ENCODE peak calls at places on chromosomes 2 and 18, in five cellular contexts. P, D, Y, B and E are unnamed samples.

GRCh38 chr2:69549421-69549820 is 94.1 kb downstream of the AAK1 start:
- DNase-seq in P (no peak), D (no peak), Y (no peak), B (no peak), E (no peak)

GRCh38 chr2:230762317-230762896 is 49.8 kb downstream of the CAB39 start:
- DNase-seq in P (no peak), D (no peak), Y (no peak), B (peak; percentile 53), E (no peak)

GRCh38 chr2:27185331-27186026 is 26.4 kb upstream of the ATRAID start:
- DNase-seq in P (no peak), D (peak; percentile 61), Y (no peak), B (no peak), E (peak; percentile 84)

GRCh38 chr2:127584047-127584446 is 48.6 kb downstream of the MYO7B start:
- DNase-seq in P (no peak), D (no peak), Y (no peak), B (no peak), E (peak; percentile 14)

GRCh38 chr18:26546875-26547301 is 1.5 kb downstream of the KCTD1 start:
- DNase-seq in P (no peak), D (no peak), Y (no peak), B (no peak), E (no peak)

GRCh38 chr18:26307161-26307773 is 81.0 kb downstream of the TAF4B start:
- DNase-seq in P (no peak), D (no peak), Y (no peak), B (peak; percentile 68), E (no peak)

GRCh38 chr2:171281116-171281515 is 120.4 kb upstream of the TLK1 start:
- DNase-seq in P (no peak), D (no peak), Y (no peak), B (no peak), E (no peak)

GRCh38 chr2:55097462-55098410 is 47.5 kb upstream of the RTN4 start:
- DNase-seq in P (no peak), D (peak; percentile 40), Y (no peak), B (peak; percentile 39), E (no peak)

GRCh38 chr2:8255448-8255800 is 426.4 kb upstream of the ID2 start:
- DNase-seq in P (no peak), D (no peak), Y (no peak), B (no peak), E (no peak)

GRCh38 chr2:240687741-240688562 is 3.7 kb upstream of the AQP12A start:
- DNase-seq in P (no peak), D (no peak), Y (no peak), B (no peak), E (no peak)

GRCh38 chr2:223941579-223942277 is 3.4 kb downstream of the WDFY1 start:
- DNase-seq in P (no peak), D (no peak), Y (no peak), B (peak; percentile 26), E (no peak)

GRCh38 chr18:78788161-78788560 is 191.5 kb upstream of the SALL3 start:
- DNase-seq in P (no peak), D (no peak), Y (no peak), B (no peak), E (peak; percentile 62)

GRCh38 chr2:174748948-174749347 is 15.3 kb downstream of the CHRNA1 start:
- DNase-seq in P (peak; percentile 59), D (peak; percentile 37), Y (no peak), B (peak; percentile 54), E (peak; percentile 49)

GRCh38 chr2:29576231-29576630 is 345.2 kb downstream of the ALK start:
- DNase-seq in P (no peak), D (no peak), Y (no peak), B (no peak), E (no peak)

GRCh38 chr2:229714736-229715541 is 584 bp upstream of the DNER start:
- DNase-seq in P (no peak), D (peak; percentile 53), Y (no peak), B (peak; percentile 56), E (no peak)

GRCh38 chr18:51278045-51278649 is 80.7 kb upstream of the MEX3C start:
- DNase-seq in P (no peak), D (no peak), Y (no peak), B (peak; percentile 57), E (no peak)

GRCh38 chr18:31649894-31650719 is 34.3 kb downstream of the B4GALT6 start:
- DNase-seq in P (no peak), D (no peak), Y (no peak), B (no peak), E (no peak)

GRCh38 chr2:28227498-28227897 is 165.2 kb upstream of the FOSL2 start:
- DNase-seq in P (no peak), D (no peak), Y (no peak), B (no peak), E (no peak)

GRCh38 chr18:32896781-32897547 is 124.1 kb upstream of the KLHL14 start:
- DNase-seq in P (no peak), D (no peak), Y (peak; percentile 45), B (no peak), E (no peak)

GRCh38 chr2:70516596-70516995 is 37.0 kb downstream of the TGFA start:
- DNase-seq in P (no peak), D (no peak), Y (no peak), B (peak; percentile 17), E (no peak)

GRCh38 chr2:70145851-70146739 is 44.7 kb downstream of the C2orf42 start:
- DNase-seq in P (no peak), D (no peak), Y (no peak), B (no peak), E (no peak)

GRCh38 chr2:128373346-128374000 is 54.8 kb upstream of the HS6ST1 start:
- DNase-seq in P (no peak), D (no peak), Y (no peak), B (no peak), E (peak; percentile 18)

GRCh38 chr2:48249093-48249492 is 280.9 kb upstream of the STON1 start:
- DNase-seq in P (no peak), D (no peak), Y (no peak), B (no peak), E (no peak)

DNA sequence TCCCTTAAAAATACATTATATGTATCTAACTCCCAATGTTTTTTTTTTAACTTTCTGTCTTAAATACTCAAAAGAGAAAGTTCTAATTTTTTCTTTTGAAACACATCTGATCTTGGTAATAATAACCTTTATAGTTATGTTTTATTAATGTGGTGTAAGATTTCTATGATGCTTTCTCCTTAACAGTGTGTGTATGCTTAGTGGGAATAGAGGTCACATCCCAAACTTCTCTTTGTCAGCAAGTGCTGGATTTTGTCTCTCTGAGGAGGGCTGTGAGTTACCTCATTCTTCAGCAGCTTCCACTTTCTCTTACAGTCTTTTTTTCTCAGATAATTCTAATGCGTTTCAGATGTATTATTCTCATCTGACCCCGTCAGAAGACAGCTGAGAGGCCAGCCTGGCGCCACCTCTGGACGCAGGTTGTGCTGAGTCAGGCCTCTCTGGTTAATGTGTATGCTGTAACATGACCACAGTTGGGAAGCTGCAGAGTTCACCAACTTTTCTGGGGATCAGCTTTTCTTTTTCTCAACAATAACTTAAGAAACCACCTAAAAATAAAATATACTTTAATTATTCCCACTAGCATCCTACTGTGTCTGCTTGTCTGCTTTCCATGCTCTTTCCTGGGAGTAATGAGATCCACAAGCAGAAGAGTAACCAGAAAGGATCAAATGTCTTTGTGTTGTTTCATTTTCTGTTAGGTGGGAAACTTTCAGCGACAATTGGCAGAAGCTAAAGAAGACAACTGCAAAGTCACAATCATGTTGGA is 79.5 kb downstream of the CCDC150 start:
- DNase-seq in P (no peak), D (peak; percentile 29), Y (no peak), B (peak; percentile 72), E (no peak)
- TF ChIP-seq CTCF in P (no peak), D (no peak), Y (no peak), B (no peak), E (no peak)

GRCh38 chr2:121608367-121608766 is 40.9 kb downstream of the CLASP1 start:
- DNase-seq in P (no peak), D (no peak), Y (no peak), B (no peak), E (no peak)
- H3K4me1 ChIP-seq in P (peaks cover 5% of the 10 kb centered on the region), D (peaks cover 39% of the 10 kb centered on the region), Y (peaks cover 37% of the 10 kb centered on the region), B (no peaks in the 10 kb centered on the region), E (peaks cover 7% of the 10 kb centered on the region)

GRCh38 chr2:209371407-209371806 is 52.4 kb upstream of the MAP2 start:
- DNase-seq in P (no peak), D (no peak), Y (no peak), B (no peak), E (no peak)

GRCh38 chr2:209368406-209368805 is 55.4 kb upstream of the MAP2 start:
- DNase-seq in P (no peak), D (no peak), Y (no peak), B (peak; percentile 10), E (no peak)

GRCh38 chr2:209367091-209367747 is 56.6 kb upstream of the MAP2 start:
- DNase-seq in P (no peak), D (no peak), Y (no peak), B (no peak), E (no peak)

GRCh38 chr2:209368924-209369323 is 54.9 kb upstream of the MAP2 start:
- DNase-seq in P (no peak), D (no peak), Y (no peak), B (peak; percentile 83), E (peak; percentile 73)
- H3K4me3 ChIP-seq in P (no peak overlapping the region), D (no peak overlapping the region), Y (no peak overlapping the region), B (no peak overlapping the region), E (no peak overlapping the region)

DNA sequence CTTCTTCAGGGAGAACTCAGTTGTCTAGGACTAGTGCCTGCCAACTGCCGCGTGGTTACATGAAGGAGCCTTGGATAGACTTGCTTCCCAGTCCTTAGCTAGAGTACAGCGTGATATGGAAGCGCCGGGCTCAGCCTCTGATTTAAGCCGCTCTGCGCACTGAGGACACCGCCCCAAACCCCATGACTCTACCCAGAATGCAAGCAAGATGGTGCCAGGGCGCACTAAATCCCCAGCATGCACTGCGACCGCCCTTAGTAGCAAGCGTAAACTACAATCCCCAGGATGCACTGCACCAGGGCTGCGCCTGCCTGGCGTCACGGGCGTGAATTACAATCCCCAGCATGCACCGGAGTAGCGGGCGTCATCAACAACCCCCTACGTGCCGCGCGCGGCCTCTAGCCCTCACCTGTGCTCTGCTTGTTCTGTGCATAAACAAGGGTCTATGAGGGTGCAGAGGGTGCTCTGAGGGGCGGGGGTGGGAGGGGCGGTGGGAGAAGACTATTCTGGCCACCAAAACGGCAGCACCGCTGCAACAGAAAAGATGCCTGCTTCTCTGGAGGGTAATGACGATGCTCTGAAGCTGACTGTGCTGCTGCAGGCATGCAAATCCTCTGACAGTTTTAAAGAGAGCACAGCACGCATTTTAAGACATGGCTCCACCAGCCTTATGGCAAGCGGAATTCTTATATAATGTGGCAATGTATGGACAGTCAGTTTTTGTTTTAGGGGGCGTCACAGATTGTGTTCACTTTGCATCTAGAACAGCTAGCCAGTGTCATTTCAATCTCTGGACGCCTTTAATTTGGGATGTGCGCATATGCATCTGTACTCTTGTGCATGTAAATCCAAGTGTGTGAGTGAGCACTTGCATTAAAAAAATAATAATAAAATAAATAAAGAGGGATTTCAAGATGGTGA is 282.5 kb upstream of the MYT1L start:
- DNase-seq in P (peak; percentile 66), D (peak; percentile 89), Y (peak; percentile 93), B (peak; percentile 98), E (peak; percentile 72)
- TF ChIP-seq CTCF in P (no peak), D (no peak), Y (no peak), B (no peak), E (no peak)

GRCh38 chr2:217652761-217653160 is 350.0 kb downstream of the TNS1 start:
- DNase-seq in P (no peak), D (no peak), Y (no peak), B (no peak), E (no peak)
- H3K4me1 ChIP-seq in P (no peaks in the 10 kb centered on the region), D (no peaks in the 10 kb centered on the region), Y (peaks cover 3% of the 10 kb centered on the region), B (peaks cover 27% of the 10 kb centered on the region), E (peaks cover 19% of the 10 kb centered on the region)